ENCODE peak calls at places on chromosomes 13 and 19, in six cellular contexts. One of them, this sample, is unnamed.

GRCh38 chr13:30734434-30734833 is 909 bp upstream of the ALOX5AP start:
- DNase-seq in iris pigment epithelial cell: peak; percentile 45
- DNase-seq in AG08395: no peak
- DNase-seq in CD4-positive, alpha-beta T cell: no peak
- DNase-seq in WTC11: no peak
- DNase-seq in left lung: no peak
- DNase-seq in this sample: no peak

GRCh38 chr13:97616385-97616784 is 182.4 kb downstream of the RAP2A start:
- DNase-seq in iris pigment epithelial cell: no peak
- DNase-seq in AG08395: no peak
- DNase-seq in CD4-positive, alpha-beta T cell: no peak
- DNase-seq in WTC11: no peak
- DNase-seq in left lung: no peak
- DNase-seq in this sample: no peak

GRCh38 chr19:52248256-52248655 is 21.1 kb upstream of the ZNF766 start:
- DNase-seq in iris pigment epithelial cell: peak; percentile 68
- DNase-seq in AG08395: peak; percentile 69
- DNase-seq in CD4-positive, alpha-beta T cell: peak; percentile 67
- DNase-seq in WTC11: peak; percentile 72
- DNase-seq in left lung: no peak
- DNase-seq in this sample: peak; percentile 56

GRCh38 chr13:36217456-36217855 is 3.1 kb upstream of the SOHLH2 start:
- DNase-seq in iris pigment epithelial cell: no peak
- DNase-seq in AG08395: no peak
- DNase-seq in CD4-positive, alpha-beta T cell: no peak
- DNase-seq in WTC11: no peak
- DNase-seq in left lung: no peak
- DNase-seq in this sample: no peak

GRCh38 chr13:44498502-44498901 is 77.6 kb downstream of the TSC22D1 start:
- DNase-seq in iris pigment epithelial cell: no peak
- DNase-seq in AG08395: no peak
- DNase-seq in CD4-positive, alpha-beta T cell: no peak
- DNase-seq in WTC11: no peak
- DNase-seq in left lung: no peak
- DNase-seq in this sample: no peak

GRCh38 chr19:12664406-12665280 is 1.9 kb downstream of the MAN2B1 start:
- DNase-seq in iris pigment epithelial cell: no peak
- DNase-seq in AG08395: no peak
- DNase-seq in CD4-positive, alpha-beta T cell: no peak
- DNase-seq in WTC11: peak; percentile 96
- DNase-seq in left lung: no peak
- DNase-seq in this sample: no peak

GRCh38 chr13:27001705-27002104 is 169.9 kb downstream of the USP12 start:
- DNase-seq in iris pigment epithelial cell: no peak
- DNase-seq in AG08395: no peak
- DNase-seq in CD4-positive, alpha-beta T cell: no peak
- DNase-seq in WTC11: no peak
- DNase-seq in left lung: no peak
- DNase-seq in this sample: no peak

GRCh38 chr19:18429717-18430416 is 8.1 kb downstream of the ISYNA1 start:
- DNase-seq in iris pigment epithelial cell: no peak
- DNase-seq in AG08395: no peak
- DNase-seq in CD4-positive, alpha-beta T cell: no peak
- DNase-seq in WTC11: no peak
- DNase-seq in left lung: no peak
- DNase-seq in this sample: no peak

GRCh38 chr13:98986226-98986846 is 8.5 kb upstream of the DOCK9 start:
- DNase-seq in iris pigment epithelial cell: no peak
- DNase-seq in AG08395: no peak
- DNase-seq in CD4-positive, alpha-beta T cell: no peak
- DNase-seq in WTC11: no peak
- DNase-seq in left lung: no peak
- DNase-seq in this sample: no peak

GRCh38 chr19:28727133-28727834 is 485.7 kb downstream of the UQCRFS1 start:
- DNase-seq in iris pigment epithelial cell: no peak
- DNase-seq in AG08395: no peak
- DNase-seq in CD4-positive, alpha-beta T cell: no peak
- DNase-seq in WTC11: peak; percentile 89
- DNase-seq in left lung: peak; percentile 60
- DNase-seq in this sample: peak; percentile 78

GRCh38 chr19:48964205-48965032 is 690 bp upstream of the FTL start:
- DNase-seq in iris pigment epithelial cell: peak; percentile 78
- DNase-seq in AG08395: peak; percentile 44
- DNase-seq in CD4-positive, alpha-beta T cell: no peak
- DNase-seq in WTC11: peak; percentile 54
- DNase-seq in left lung: no peak
- DNase-seq in this sample: no peak

GRCh38 chr19:56111601-56112312 is 9.3 kb downstream of the ZNF787 start:
- DNase-seq in iris pigment epithelial cell: no peak
- DNase-seq in AG08395: no peak
- DNase-seq in CD4-positive, alpha-beta T cell: peak; percentile 46
- DNase-seq in WTC11: no peak
- DNase-seq in left lung: peak; percentile 91
- DNase-seq in this sample: no peak

GRCh38 chr19:38204096-38204495 is 19.9 kb downstream of the DPF1 start:
- DNase-seq in iris pigment epithelial cell: no peak
- DNase-seq in AG08395: no peak
- DNase-seq in CD4-positive, alpha-beta T cell: no peak
- DNase-seq in WTC11: no peak
- DNase-seq in left lung: no peak
- DNase-seq in this sample: no peak

GRCh38 chr19:40273469-40274360 is 11.4 kb downstream of the AKT2 start:
- DNase-seq in iris pigment epithelial cell: no peak
- DNase-seq in AG08395: no peak
- DNase-seq in CD4-positive, alpha-beta T cell: no peak
- DNase-seq in WTC11: no peak
- DNase-seq in left lung: no peak
- DNase-seq in this sample: no peak

GRCh38 chr13:112980441-112980840 is 11.4 kb downstream of the MCF2L start:
- DNase-seq in iris pigment epithelial cell: no peak
- DNase-seq in AG08395: no peak
- DNase-seq in CD4-positive, alpha-beta T cell: no peak
- DNase-seq in WTC11: no peak
- DNase-seq in left lung: peak; percentile 77
- DNase-seq in this sample: no peak

GRCh38 chr19:10408511-10409291 is 5.4 kb upstream of the CDC37 start:
- DNase-seq in iris pigment epithelial cell: no peak
- DNase-seq in AG08395: no peak
- DNase-seq in CD4-positive, alpha-beta T cell: peak; percentile 45
- DNase-seq in WTC11: no peak
- DNase-seq in left lung: peak; percentile 77
- DNase-seq in this sample: peak; percentile 79

GRCh38 chr13:106426909-106427308 is 108.6 kb downstream of the EFNB2 start:
- DNase-seq in iris pigment epithelial cell: no peak
- DNase-seq in AG08395: no peak
- DNase-seq in CD4-positive, alpha-beta T cell: no peak
- DNase-seq in WTC11: no peak
- DNase-seq in left lung: no peak
- DNase-seq in this sample: no peak

GRCh38 chr13:101556676-101557121 is 104.2 kb downstream of the ITGBL1 start:
- DNase-seq in iris pigment epithelial cell: peak; percentile 49
- DNase-seq in AG08395: peak; percentile 72
- DNase-seq in CD4-positive, alpha-beta T cell: no peak
- DNase-seq in WTC11: no peak
- DNase-seq in left lung: no peak
- DNase-seq in this sample: no peak

GRCh38 chr13:99322297-99323103 is 15.3 kb upstream of the GPR183 start:
- DNase-seq in iris pigment epithelial cell: peak; percentile 92
- DNase-seq in AG08395: peak; percentile 87
- DNase-seq in CD4-positive, alpha-beta T cell: peak; percentile 16
- DNase-seq in WTC11: no peak
- DNase-seq in left lung: no peak
- DNase-seq in this sample: no peak

GRCh38 chr13:113923376-113924063 is 50.4 kb downstream of the C13orf46 start:
- DNase-seq in iris pigment epithelial cell: no peak
- DNase-seq in AG08395: no peak
- DNase-seq in CD4-positive, alpha-beta T cell: no peak
- DNase-seq in WTC11: peak; percentile 2
- DNase-seq in left lung: no peak
- DNase-seq in this sample: no peak

GRCh38 chr13:65855276-65855675 is 1374.9 kb downstream of the PCDH9 start:
- DNase-seq in iris pigment epithelial cell: peak; percentile 83
- DNase-seq in AG08395: no peak
- DNase-seq in CD4-positive, alpha-beta T cell: no peak
- DNase-seq in WTC11: no peak
- DNase-seq in left lung: no peak
- DNase-seq in this sample: no peak